ENCODE peak calls at places on chromosomes 4 and X, in five cellular contexts. N, L, U, A and B are unnamed samples.

GRCh38 chr4:53455766-53456165 is 78.3 kb downstream of the FIP1L1 start:
- DNase-seq in N (no peak), L (no peak), U (no peak), A (no peak), B (no peak)

GRCh38 chr4:4555916-4556315 is 14.1 kb upstream of the STX18 start:
- DNase-seq in N (no peak), L (peak; percentile 86), U (no peak), A (no peak), B (no peak)

GRCh38 chr4:8099981-8100464 is 58.6 kb downstream of the ABLIM2 start:
- DNase-seq in N (no peak), L (no peak), U (no peak), A (no peak), B (no peak)

GRCh38 chr4:107760281-107760947 is 40.4 kb upstream of the PAPSS1 start:
- DNase-seq in N (no peak), L (no peak), U (no peak), A (no peak), B (no peak)

GRCh38 chrX:40102393-40103381 is 4.9 kb upstream of the BCOR start:
- DNase-seq in N (no peak), L (no peak), U (no peak), A (no peak), B (no peak)

GRCh38 chr4:74483226-74483911 is 38.4 kb downstream of the AREG start:
- DNase-seq in N (no peak), L (no peak), U (no peak), A (no peak), B (no peak)

GRCh38 chr4:108168672-108169562 is at the start of gene LEF1:
- DNase-seq in N (no peak), L (peak; percentile 52), U (peak; percentile 75), A (peak; percentile 74), B (peak; percentile 84)

GRCh38 chr4:11535333-11535732 is 106.6 kb upstream of the HS3ST1 start:
- DNase-seq in N (no peak), L (no peak), U (no peak), A (no peak), B (no peak)

GRCh38 chr4:98113005-98113404 is 30.3 kb downstream of the STPG2 start:
- DNase-seq in N (peak; percentile 0), L (peak; percentile 1), U (no peak), A (no peak), B (peak; percentile 15)

GRCh38 chr4:6493668-6494304 is 21.4 kb upstream of the PPP2R2C start:
- DNase-seq in N (no peak), L (no peak), U (no peak), A (no peak), B (peak; percentile 69)

GRCh38 chrX:135193740-135194139 is 22.5 kb upstream of the CT55 start:
- DNase-seq in N (no peak), L (no peak), U (no peak), A (no peak), B (no peak)

GRCh38 chrX:150567645-150568319 is 639 bp upstream of the MTM1 start:
- DNase-seq in N (no peak), L (no peak), U (no peak), A (no peak), B (no peak)

GRCh38 chr4:115575851-115576250 is 462.4 kb upstream of the NDST4 start:
- DNase-seq in N (no peak), L (no peak), U (no peak), A (no peak), B (no peak)

GRCh38 chrX:7062276-7062675 is 85.2 kb upstream of the STS start:
- DNase-seq in N (no peak), L (peak; percentile 5), U (no peak), A (no peak), B (no peak)

GRCh38 chr4:155807021-155807420 is 48.2 kb downstream of the GUCY1B1 start:
- DNase-seq in N (no peak), L (no peak), U (no peak), A (no peak), B (no peak)

GRCh38 chr4:1247811-1248261 is 1.1 kb downstream of the CTBP1 start:
- DNase-seq in N (no peak), L (no peak), U (no peak), A (no peak), B (no peak)

GRCh38 chrX:118773782-118774181 is 46.4 kb downstream of the IL13RA1 start:
- DNase-seq in N (peak; percentile 7), L (no peak), U (no peak), A (no peak), B (no peak)

GRCh38 chrX:105645667-105646354 is 176.5 kb upstream of the NRK start:
- DNase-seq in N (no peak), L (no peak), U (no peak), A (no peak), B (no peak)

GRCh38 chrX:150049647-150050046 is 111.4 kb upstream of the EOLA2 start:
- DNase-seq in N (no peak), L (peak; percentile 9), U (no peak), A (no peak), B (no peak)

GRCh38 chr4:6753103-6753560 is 29.4 kb upstream of the KIAA0232 start:
- DNase-seq in N (no peak), L (no peak), U (peak; percentile 78), A (no peak), B (no peak)

GRCh38 chrX:119417842-119418241 is 18.7 kb downstream of the SLC25A43 start:
- DNase-seq in N (no peak), L (no peak), U (no peak), A (no peak), B (no peak)

GRCh38 chr4:53900275-53900649 is 164.1 kb downstream of the CHIC2 start:
- DNase-seq in N (no peak), L (no peak), U (no peak), A (no peak), B (no peak)

GRCh38 chrX:107673933-107674479 is 45.7 kb downstream of the PRPS1 start:
- DNase-seq in N (peak; percentile 4), L (no peak), U (peak; percentile 90), A (peak; percentile 85), B (peak; percentile 22)

GRCh38 chrX:10015711-10016515 is 48.8 kb downstream of the CLDN34 start:
- DNase-seq in N (no peak), L (peak; percentile 26), U (peak; percentile 83), A (peak; percentile 7), B (peak; percentile 50)

GRCh38 chr4:21569638-21570037 is 378.9 kb downstream of the KCNIP4 start:
- DNase-seq in N (no peak), L (no peak), U (no peak), A (no peak), B (no peak)

GRCh38 chr4:175996231-175996630 is 69.4 kb upstream of the WDR17 start:
- DNase-seq in N (no peak), L (no peak), U (no peak), A (no peak), B (no peak)

GRCh38 chr4:165439344-165439743 is 60.5 kb downstream of the CPE start:
- DNase-seq in N (no peak), L (no peak), U (no peak), A (no peak), B (no peak)

GRCh38 chr4:37139987-37140386 is 104.6 kb upstream of the NWD2 start:
- DNase-seq in N (no peak), L (no peak), U (no peak), A (no peak), B (no peak)

GRCh38 chr4:150366487-150366999 is 215.4 kb upstream of the MAB21L2 start:
- DNase-seq in N (peak; percentile 98), L (no peak), U (no peak), A (no peak), B (peak; percentile 16)

GRCh38 chr4:100983426-100983825 is 363.9 kb downstream of the PPP3CA start:
- DNase-seq in N (no peak), L (no peak), U (no peak), A (no peak), B (no peak)

GRCh38 chrX:136623400-136623799 is 24.6 kb upstream of the CD40LG start:
- DNase-seq in N (no peak), L (no peak), U (no peak), A (no peak), B (no peak)

GRCh38 chr4:10051536-10052135 is 30.3 kb upstream of the SLC2A9 start:
- DNase-seq in N (no peak), L (no peak), U (no peak), A (no peak), B (no peak)

GRCh38 chr4:138609943-138610350 is 367.8 kb upstream of the SLC7A11 start:
- DNase-seq in N (no peak), L (peak; percentile 59), U (no peak), A (no peak), B (no peak)